ENCODE peak calls at places on chromosomes 6 and 20, in ten cellular contexts. Y is foreskin fibroblast, V is heart right ventricle, G is psoas muscle, L is lower lobe of right lung, J is HFFc6, Z is cardiac fibroblast, W is choroid plexus epithelial cell, F is D721Med, X is HFF-Myc. E is an unnamed sample.

GRCh38 chr6:15715851-15716250 is 53.0 kb upstream of the DTNBP1 start:
- DNase-seq in G (no peak), V (no peak), L (no peak), X (no peak), Z (no peak), F (no peak), W (no peak), Y (no peak), J (no peak), E (no peak)

GRCh38 chr6:130517444-130517931 is 151.7 kb downstream of the TMEM200A start:
- DNase-seq in Y (no peak), L (no peak), Z (peak; percentile 12), F (no peak), J (no peak), G (no peak), W (no peak), X (no peak), V (no peak), E (no peak)

GRCh38 chr6:1321715-1322114 is 9.8 kb downstream of the FOXQ1 start:
- DNase-seq in W (peak; percentile 58), L (no peak), F (no peak), G (no peak), Z (no peak), X (no peak), V (no peak), Y (peak; percentile 84), J (no peak), E (no peak)

GRCh38 chr20:16576219-16576618 is 3.0 kb upstream of the KIF16B start:
- DNase-seq in L (peak; percentile 27), F (no peak), W (no peak), G (no peak), Y (no peak), V (no peak), X (no peak), Z (no peak), J (no peak), E (no peak)

GRCh38 chr6:168789699-168790098 is 348.7 kb downstream of the SMOC2 start:
- DNase-seq in J (no peak), F (no peak), Z (no peak), L (no peak), Y (no peak), G (no peak), V (no peak), X (no peak), W (no peak), E (no peak)

GRCh38 chr6:148520109-148520841 is 177.6 kb downstream of the SASH1 start:
- DNase-seq in Z (no peak), F (no peak), X (no peak), L (no peak), G (peak; percentile 66), J (no peak), V (no peak), W (no peak), Y (no peak), E (peak; percentile 68)

GRCh38 chr6:112027942-112028674 is 25.8 kb upstream of the CCN6 start:
- DNase-seq in L (no peak), F (no peak), W (peak; percentile 50), Y (no peak), G (no peak), J (no peak), Z (no peak), X (peak; percentile 93), V (no peak), E (no peak)

GRCh38 chr6:109760208-109760607 is 69.1 kb downstream of the FIG4 start:
- DNase-seq in Z (peak; percentile 28), L (no peak), X (no peak), V (no peak), Y (no peak), W (peak; percentile 35), G (no peak), J (no peak), F (no peak), E (no peak)

GRCh38 chr6:56706981-56707726 is 64.5 kb upstream of the DST start:
- DNase-seq in J (no peak), Y (no peak), V (no peak), G (no peak), X (no peak), W (no peak), L (no peak), F (no peak), Z (no peak), E (no peak)

GRCh38 chr20:15867899-15868298 is 705.3 kb downstream of the KIF16B start:
- DNase-seq in Z (no peak), W (no peak), G (no peak), Y (no peak), J (no peak), X (no peak), L (no peak), V (no peak), F (no peak), E (no peak)

GRCh38 chr6:17536586-17536985 is 63.5 kb upstream of the FAM8A1 start:
- DNase-seq in J (no peak), X (no peak), F (no peak), G (no peak), V (no peak), Z (no peak), W (no peak), L (no peak), Y (no peak), E (no peak)

GRCh38 chr6:1316482-1317220 is 4.8 kb downstream of the FOXQ1 start:
- DNase-seq in W (no peak), J (peak; percentile 29), Y (no peak), G (no peak), V (no peak), F (no peak), X (no peak), L (no peak), Z (no peak), E (no peak)

GRCh38 chr20:58569211-58570125 is 54.3 kb upstream of the APCDD1L start:
- DNase-seq in F (no peak), J (no peak), Y (no peak), G (no peak), V (no peak), W (no peak), L (no peak), X (no peak), Z (no peak), E (no peak)

GRCh38 chr20:48921883-48922867 is 664 bp downstream of the ARFGEF2 start:
- DNase-seq in Y (peak; percentile 41), L (peak; percentile 78), V (peak; percentile 31), Z (peak; percentile 52), G (no peak), F (no peak), J (peak; percentile 22), X (no peak), W (no peak), E (no peak)

GRCh38 chr6:37354526-37355384 is 972 bp downstream of the RNF8 start:
- DNase-seq in F (peak; percentile 20), Z (peak; percentile 15), W (peak; percentile 13), X (no peak), V (no peak), Y (peak; percentile 30), G (peak; percentile 53), J (no peak), L (peak; percentile 59), E (no peak)

GRCh38 chr6:71502210-71502609 is 213.6 kb downstream of the OGFRL1 start:
- DNase-seq in L (no peak), X (no peak), Z (no peak), Y (no peak), F (no peak), V (no peak), W (no peak), J (no peak), G (no peak), E (no peak)

GRCh38 chr20:32536861-32537656 is 48.1 kb downstream of the NOL4L start:
- DNase-seq in X (no peak), G (peak; percentile 68), W (no peak), F (no peak), V (no peak), Y (no peak), Z (no peak), L (peak; percentile 68), J (no peak), E (peak; percentile 48)

GRCh38 chr6:149933461-149933860 is 8.4 kb upstream of the ULBP2 start:
- DNase-seq in G (no peak), X (no peak), Y (no peak), V (no peak), L (no peak), J (no peak), W (no peak), Z (no peak), F (no peak), E (no peak)

GRCh38 chr20:34524426-34524825 is 8.2 kb downstream of the DYNLRB1 start:
- DNase-seq in W (no peak), J (no peak), X (no peak), L (no peak), Y (no peak), V (no peak), G (no peak), Z (no peak), F (no peak), E (no peak)

GRCh38 chr6:91500689-91501303 is 913.9 kb upstream of the MAP3K7 start:
- DNase-seq in V (no peak), W (no peak), F (no peak), Z (no peak), G (no peak), J (no peak), L (no peak), Y (no peak), X (no peak), E (no peak)

GRCh38 chr6:158803733-158804143 is 15.4 kb downstream of the EZR start:
- DNase-seq in Z (peak; percentile 60), L (no peak), X (no peak), Y (no peak), G (no peak), F (no peak), V (peak; percentile 20), J (no peak), W (peak; percentile 64), E (no peak)

GRCh38 chr6:136317023-136317649 is 27.5 kb upstream of the BCLAF1 start:
- DNase-seq in V (peak; percentile 45), F (no peak), G (no peak), J (peak; percentile 48), Y (peak; percentile 45), Z (peak; percentile 82), L (no peak), W (peak; percentile 85), X (peak; percentile 47), E (no peak)
- TF ChIP-seq CTCF in V (peak; percentile 86), F (peak; percentile 94), G (peak; percentile 90), J (peak; percentile 87), Y (peak; percentile 81), Z (peak; percentile 91), L (peak; percentile 80), W (peak; percentile 90), X (peak; percentile 73), E (no peak)

GRCh38 chr6:42963855-42964605 is 3.5 kb downstream of the GNMT start:
- DNase-seq in Z (peak; percentile 63), F (peak; percentile 50), V (no peak), L (no peak), W (peak; percentile 66), J (peak; percentile 30), X (no peak), G (no peak), Y (peak; percentile 38), E (no peak)
- TF ChIP-seq CTCF in Z (peak; percentile 37), F (peak; percentile 53), V (peak; percentile 18), L (no peak), W (peak; percentile 56), J (peak; percentile 68), X (peak; percentile 46), G (no peak), Y (peak; percentile 26), E (no peak)

GRCh38 chr6:136201735-136202134 is 48.4 kb downstream of the MTFR2 start:
- DNase-seq in W (peak; percentile 53), X (no peak), Z (peak; percentile 35), G (no peak), J (peak; percentile 9), V (no peak), L (no peak), F (no peak), Y (peak; percentile 6), E (no peak)
- TF ChIP-seq CTCF in W (peak; percentile 17), X (no peak), Z (no peak), G (no peak), J (no peak), V (no peak), L (no peak), F (no peak), Y (no peak), E (no peak)

GRCh38 chr20:20820104-20820503 is 107.7 kb upstream of the RALGAPA2 start:
- DNase-seq in G (no peak), F (no peak), V (no peak), X (no peak), Y (no peak), W (peak; percentile 7), L (no peak), Z (peak; percentile 2), J (no peak), E (no peak)
- TF ChIP-seq CTCF in G (peak; percentile 44), F (peak; percentile 43), V (peak; percentile 41), X (no peak), Y (peak; percentile 10), W (peak; percentile 36), L (peak; percentile 38), Z (peak; percentile 10), J (peak; percentile 52), E (no peak)

E was measured in activated B cell treated with CpG ODN at 0.5 μM for 24 hours.